ENCODE peak calls at places on chromosome 19, in four cellular contexts. M is HAP-1; E is ACHN; L is stimulated activated CD4-positive, alpha-beta T cell treated with anti-CD3 and anti-CD28 coated beads, Interleukin-4, amount 100 ng/mL, for 48 hours. O is an unnamed sample.

GRCh38 chr19:19514881-19515763 is at the start of gene TSSK6:
- DNase-seq in M (no peak), L (no peak), E (peak; percentile 65), O (no peak)

GRCh38 chr19:33734913-33735312 is 61.8 kb upstream of the KCTD15 start:
- DNase-seq in L (no peak), M (no peak), E (no peak), O (no peak)

GRCh38 chr19:3512562-3512961 is 6.5 kb downstream of the FZR1 start:
- DNase-seq in M (no peak), E (no peak), L (no peak), O (no peak)

GRCh38 chr19:45767881-45768643 is 990 bp downstream of the SIX5 start:
- DNase-seq in L (no peak), M (peak; percentile 44), E (peak; percentile 55), O (peak; percentile 37)

GRCh38 chr19:18896421-18896841 is 473 bp upstream of the CERS1 start:
- DNase-seq in M (no peak), L (no peak), E (no peak), O (no peak)

GRCh38 chr19:35460608-35461007 is 12.6 kb downstream of the FFAR2 start:
- DNase-seq in M (no peak), L (no peak), E (no peak), O (no peak)

GRCh38 chr19:15194938-15195337 is 5.9 kb downstream of the NOTCH3 start:
- DNase-seq in M (no peak), E (no peak), L (no peak), O (no peak)

GRCh38 chr19:377801-378581 is 31.0 kb downstream of the C2CD4C start:
- DNase-seq in E (peak; percentile 17), M (no peak), L (no peak), O (no peak)

GRCh38 chr19:1019980-1020867 is 699 bp downstream of the TMEM259 start:
- DNase-seq in M (no peak), E (no peak), L (no peak), O (no peak)

GRCh38 chr19:5990289-5990797 is 12.4 kb upstream of the RANBP3 start:
- DNase-seq in L (no peak), E (no peak), M (no peak), O (no peak)

GRCh38 chr19:40357655-40358054 is 9.2 kb downstream of the PLD3 start:
- DNase-seq in M (no peak), E (no peak), L (no peak), O (no peak)

O was measured in LoVo.